ENCODE peak calls at places on chromosomes 11 and 22, in four cellular contexts. V is K562, D is ovary, B is right cardiac atrium. T is an unnamed sample. For H3K9me3 and H3K4me1, the result is how much of the 10 kb centered on the place peaks cover.

GRCh38 chr11:46375392-46376101 is 5.9 kb upstream of the MDK start:
- DNase-seq in V (no peak), D (peak), B (peak), T (no peak)

GRCh38 chr11:3604169-3604568 is 37.6 kb downstream of the ART5 start:
- DNase-seq in V (no peak), D (no peak), B (no peak), T (no peak)

GRCh38 chr11:66856496-66857233 is at the start of gene LRFN4:
- DNase-seq in V (peak), D (no peak), B (peak), T (peak)

GRCh38 chr11:125123947-125124633 is 12.7 kb upstream of the TMEM218 start:
- DNase-seq in V (peak), D (peak), B (peak), T (peak)

GRCh38 chr11:76666408-76666807 is 4.1 kb downstream of the LRRC32 start:
- DNase-seq in V (no peak), D (peak), B (peak), T (peak)

GRCh38 chr11:26963764-26964163 is 30.1 kb upstream of the FIBIN start:
- DNase-seq in V (no peak), D (no peak), B (no peak), T (peak)

GRCh38 chr11:7613394-7613720 is 59.9 kb downstream of the CYB5R2 start:
- DNase-seq in V (no peak), D (no peak), B (no peak), T (no peak)

GRCh38 chr11:110176366-110177056 is 83.3 kb downstream of the ZC3H12C start:
- DNase-seq in V (no peak), D (no peak), B (no peak), T (no peak)

GRCh38 chr11:43638717-43639116 is 41.8 kb upstream of the HSD17B12 start:
- DNase-seq in V (no peak), D (no peak), B (no peak), T (no peak)

GRCh38 chr11:67006029-67006884 is 16.7 kb upstream of the SYT12 start:
- DNase-seq in V (peak), D (no peak), B (peak), T (no peak)

GRCh38 chr11:35106595-35106994 is 32.4 kb upstream of the CD44 start:
- DNase-seq in V (no peak), D (no peak), B (no peak), T (no peak)

GRCh38 chr11:102157219-102157618 is 47.0 kb downstream of the YAP1 start:
- DNase-seq in V (no peak), D (peak), B (peak), T (peak)

GRCh38 chr11:129144256-129144655 is 47.9 kb downstream of the ARHGAP32 start:
- DNase-seq in V (no peak), D (no peak), B (no peak), T (peak)

GRCh38 chr22:49106136-49106930 is 721.3 kb downstream of the BRD1 start:
- DNase-seq in V (no peak), D (no peak), B (no peak), T (no peak)
- H3K9me3 ChIP-seq in V (under half), D (under half), B (under half), T (under half)

DNA sequence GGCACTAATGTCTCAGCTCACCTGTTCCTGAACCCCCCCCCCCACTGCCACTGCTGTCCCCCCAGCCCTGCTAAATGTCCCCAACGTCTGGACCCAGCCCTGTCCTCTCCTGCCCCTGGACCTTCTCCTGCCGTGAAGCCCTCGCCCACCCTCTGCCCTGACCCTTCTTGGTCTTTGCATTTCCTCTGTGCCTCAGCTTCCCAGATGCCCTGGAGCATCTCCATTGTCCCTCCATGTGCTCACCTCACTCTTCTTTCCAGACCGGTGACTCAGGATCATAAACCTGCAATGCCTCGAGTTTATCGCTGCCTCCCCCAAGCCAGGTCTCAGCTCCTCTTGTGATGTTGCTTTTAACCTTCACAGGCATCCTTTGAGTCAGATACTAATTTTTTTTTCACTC is 416.4 kb downstream of the BRD1 start:
- DNase-seq in V (no peak), D (no peak), B (no peak), T (no peak)
- H3K4me1 ChIP-seq in V (under half), D (under half), B (under half), T (under half)

DNA sequence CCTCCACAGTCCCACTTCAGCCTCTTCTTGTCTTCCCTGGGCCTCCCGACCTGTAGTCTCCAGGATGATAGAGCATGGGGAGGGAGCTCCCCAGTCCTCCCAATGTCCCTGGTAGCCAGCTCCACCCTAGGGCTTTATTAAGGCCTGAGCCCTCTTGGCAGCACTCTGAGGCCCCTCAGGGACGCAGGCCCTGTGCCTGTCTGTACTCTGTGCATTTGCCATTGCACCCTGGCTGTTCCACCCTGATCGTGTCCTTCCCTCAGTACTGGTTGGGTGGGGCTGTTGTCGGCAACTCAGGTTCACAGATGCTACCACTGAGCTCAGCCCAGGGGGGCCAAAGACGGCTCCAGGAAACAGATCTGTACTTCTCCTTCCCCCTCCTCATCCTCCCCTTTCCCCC is 7.2 kb downstream of the SSTR3 start:
- DNase-seq in V (no peak), D (no peak), B (no peak), T (no peak)
- H3K27ac ChIP-seq in V (no peak), D (no peak), B (no peak), T (no peak)

GRCh38 chr22:48689206-48689605 is 1138.5 kb downstream of the BRD1 start:
- DNase-seq in V (no peak), D (no peak), B (peak), T (no peak)
- H3K9me3 ChIP-seq in V (under half), D (under half), B (under half), T (under half)

GRCh38 chr11:65492637-65493366 is 6.0 kb upstream of the MALAT1 start:
- DNase-seq in V (peak), D (peak), B (peak), T (no peak)
- H3K4me1 ChIP-seq in V (half or more), D (half or more), B (half or more), T (half or more)